ENCODE peak calls at places on chromosomes 2 and 18, in ten cellular contexts. E is CD4-positive, alpha-beta memory T cell; S is Peyer's patch; R is GM23248; V is HCT116; K is left ventricle myocardium inferior; Q is neural progenitor cell; F is stomach; U is heart left ventricle; G is tibial artery. L is an unnamed sample.

GRCh38 chr2:28360742-28361293 is 31.8 kb upstream of the FOSL2 start:
- DNase-seq in G (no peak), Q (no peak), U (peak; percentile 54), E (no peak), S (no peak), R (peak; percentile 70), K (peak; percentile 51), V (no peak), F (no peak), L (peak; percentile 69)

GRCh38 chr2:138827426-138828054 is 47.4 kb upstream of the NXPH2 start:
- DNase-seq in S (no peak), V (peak; percentile 77), F (no peak), R (peak; percentile 67), Q (peak; percentile 72), G (no peak), E (peak; percentile 38), U (no peak), K (no peak), L (peak; percentile 62)

GRCh38 chr2:47221956-47222355 is 66.8 kb upstream of the STPG4 start:
- DNase-seq in K (no peak), U (no peak), V (no peak), Q (no peak), F (no peak), R (peak; percentile 62), S (no peak), G (no peak), E (no peak), L (no peak)

GRCh38 chr2:172991036-172991435 is 84.6 kb upstream of the MAP3K20 start:
- DNase-seq in K (no peak), E (no peak), U (no peak), G (no peak), V (no peak), Q (no peak), S (no peak), F (no peak), R (no peak), L (no peak)

GRCh38 chr2:10331702-10332401 is 29.1 kb downstream of the HPCAL1 start:
- DNase-seq in R (no peak), G (peak; percentile 44), V (no peak), E (peak; percentile 85), Q (no peak), U (peak; percentile 27), S (peak; percentile 69), F (no peak), K (no peak), L (no peak)

GRCh38 chr2:63614448-63614968 is 25.7 kb downstream of the MDH1 start:
- DNase-seq in E (no peak), S (no peak), G (no peak), V (peak; percentile 43), K (no peak), F (no peak), U (no peak), R (peak; percentile 56), Q (peak; percentile 52), L (peak; percentile 51)

GRCh38 chr2:33373986-33374385 is 102.5 kb upstream of the RASGRP3 start:
- DNase-seq in F (no peak), K (no peak), G (peak; percentile 57), S (no peak), E (no peak), Q (no peak), R (peak; percentile 94), V (no peak), U (no peak), L (no peak)

GRCh38 chr2:101429453-101429852 is 42.1 kb upstream of the CREG2 start:
- DNase-seq in K (no peak), U (no peak), Q (no peak), R (no peak), G (no peak), E (no peak), F (no peak), V (no peak), S (no peak), L (no peak)

GRCh38 chr2:100812141-100812540 is 7.8 kb upstream of the NPAS2 start:
- DNase-seq in F (no peak), G (no peak), U (no peak), K (no peak), V (no peak), E (no peak), Q (no peak), R (no peak), S (no peak), L (no peak)

GRCh38 chr2:73285162-73285739 is 973 bp upstream of the FBXO41 start:
- DNase-seq in E (no peak), G (no peak), S (peak; percentile 68), R (no peak), K (no peak), Q (no peak), U (no peak), F (no peak), V (no peak), L (no peak)

GRCh38 chr2:8119782-8120551 is 561.9 kb upstream of the ID2 start:
- DNase-seq in V (no peak), R (peak; percentile 63), U (no peak), E (no peak), S (no peak), Q (peak; percentile 41), F (no peak), K (no peak), G (no peak), L (no peak)

GRCh38 chr2:64354857-64355680 is 98.9 kb upstream of the LGALSL start:
- DNase-seq in U (no peak), V (no peak), E (no peak), K (no peak), S (no peak), F (no peak), R (peak; percentile 91), Q (no peak), G (no peak), L (no peak)

GRCh38 chr2:88350641-88351601 is 101.6 kb downstream of the FOXI3 start:
- DNase-seq in Q (peak; percentile 84), V (peak; percentile 65), E (peak; percentile 60), G (peak; percentile 23), R (peak; percentile 49), U (peak; percentile 13), S (peak; percentile 44), K (peak; percentile 23), F (peak; percentile 63), L (peak; percentile 97)

GRCh38 chr2:84373391-84373790 is 85.7 kb downstream of the SUCLG1 start:
- DNase-seq in Q (no peak), K (no peak), G (no peak), V (peak; percentile 4), S (no peak), R (no peak), F (no peak), U (no peak), E (no peak), L (no peak)

GRCh38 chr18:3498705-3499451 is 48.9 kb downstream of the TGIF1 start:
- DNase-seq in K (peak; percentile 22), G (no peak), F (peak; percentile 37), U (peak; percentile 15), Q (peak; percentile 88), E (no peak), V (no peak), S (no peak), R (peak; percentile 66), L (peak; percentile 87)

GRCh38 chr18:74507120-74507881 is 11.1 kb downstream of the CNDP2 start:
- DNase-seq in F (peak; percentile 90), U (no peak), S (no peak), E (no peak), R (no peak), G (no peak), K (no peak), V (no peak), Q (no peak), L (peak; percentile 50)

DNA sequence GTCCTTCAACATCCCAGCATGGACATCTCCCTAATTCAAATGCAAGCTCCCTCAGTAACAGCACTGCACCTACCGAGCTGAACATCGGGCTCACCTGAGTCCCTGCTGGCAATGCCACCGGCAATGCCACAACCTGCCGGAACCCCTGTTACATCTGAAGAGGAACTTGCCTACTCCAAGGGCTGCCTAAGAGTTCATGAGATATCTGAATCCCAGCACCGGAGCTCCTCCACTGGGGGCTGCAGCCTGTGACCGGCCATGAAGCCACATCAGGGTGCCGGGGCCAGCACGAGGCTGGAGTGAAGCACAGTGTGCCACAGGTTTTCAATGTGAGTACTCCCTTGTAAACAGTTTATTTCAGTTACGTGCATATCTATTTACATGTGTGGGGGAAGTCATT is 152.9 kb downstream of the EIPR1 start:
- DNase-seq in V (no peak), R (no peak), E (no peak), U (no peak), Q (no peak), G (no peak), F (no peak), S (no peak), K (no peak), L (peak; percentile 31)
- H3K9me3 ChIP-seq in V (no peaks in the 10 kb centered on the region), R (no peaks in the 10 kb centered on the region), E (no peaks in the 10 kb centered on the region), U (peaks cover 9% of the 10 kb centered on the region), Q (no peaks in the 10 kb centered on the region), G (peaks cover 14% of the 10 kb centered on the region), F (peaks cover 20% of the 10 kb centered on the region), S (no peaks in the 10 kb centered on the region), K (peaks cover 40% of the 10 kb centered on the region), L (peaks cover 12% of the 10 kb centered on the region)

GRCh38 chr18:13220326-13220991 is 1.9 kb downstream of the LDLRAD4 start:
- DNase-seq in E (no peak), F (peak; percentile 45), Q (no peak), U (peak; percentile 48), S (no peak), R (no peak), K (peak; percentile 32), V (no peak), G (peak; percentile 36), L (peak; percentile 47)
- H3K27me3 ChIP-seq in E (no peaks in the 10 kb centered on the region), F (peaks cover 11% of the 10 kb centered on the region), Q (peaks cover 64% of the 10 kb centered on the region), U (no peaks in the 10 kb centered on the region), S (no peaks in the 10 kb centered on the region), R (peaks cover 68% of the 10 kb centered on the region), K (no peaks in the 10 kb centered on the region), V (peaks cover 14% of the 10 kb centered on the region), G (no peaks in the 10 kb centered on the region), L (peaks cover 28% of the 10 kb centered on the region)

DNA sequence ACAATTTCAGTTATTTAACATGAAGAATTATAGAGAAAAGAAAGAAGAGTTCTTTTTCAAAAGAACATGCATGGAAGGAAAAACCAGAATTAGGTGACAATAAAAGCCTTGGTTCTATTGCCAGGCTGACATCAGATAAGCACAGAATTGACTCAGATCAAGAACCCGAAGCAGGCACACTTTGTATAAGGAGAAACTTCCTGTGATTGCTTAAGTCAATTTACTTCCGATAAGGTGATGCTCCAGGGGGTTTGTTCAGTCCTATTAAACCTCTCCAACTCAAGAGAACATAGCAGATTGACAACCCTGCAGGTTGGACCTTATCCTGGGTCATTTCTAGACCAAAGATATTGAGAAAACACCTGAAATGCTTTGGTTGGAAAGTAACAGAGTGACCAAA is 31.4 kb downstream of the GAREM1 start:
- DNase-seq in U (no peak), S (no peak), G (no peak), K (no peak), Q (no peak), F (no peak), R (no peak), E (no peak), V (no peak), L (no peak)
- H3K9me3 ChIP-seq in U (no peaks in the 10 kb centered on the region), S (no peaks in the 10 kb centered on the region), G (no peaks in the 10 kb centered on the region), K (no peaks in the 10 kb centered on the region), Q (no peaks in the 10 kb centered on the region), F (no peaks in the 10 kb centered on the region), R (no peaks in the 10 kb centered on the region), E (no peaks in the 10 kb centered on the region), V (no peaks in the 10 kb centered on the region), L (no peaks in the 10 kb centered on the region)

DNA sequence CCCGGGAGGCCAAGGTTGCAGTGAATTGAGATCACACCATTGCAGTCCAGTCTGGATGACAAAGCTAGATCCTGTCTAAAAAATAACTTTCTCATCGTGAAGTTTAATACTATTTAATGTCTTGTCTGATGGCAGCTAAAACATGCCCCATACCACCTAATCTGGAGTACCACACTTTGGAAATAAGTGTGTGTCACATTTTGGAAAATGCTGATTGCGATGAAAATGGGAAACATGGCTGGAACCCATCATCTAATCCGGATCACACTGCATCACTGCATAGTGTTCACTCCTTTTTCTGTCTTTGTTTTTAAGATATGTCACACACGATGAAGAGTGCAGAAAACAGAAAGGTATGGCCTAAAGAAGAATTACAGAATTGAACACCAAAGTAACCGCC is 31.2 kb upstream of the ALPP start:
- DNase-seq in U (no peak), Q (no peak), F (no peak), E (no peak), K (no peak), G (no peak), R (no peak), S (no peak), V (no peak), L (no peak)
- H3K27me3 ChIP-seq in U (peaks cover 26% of the 10 kb centered on the region), Q (no peaks in the 10 kb centered on the region), F (peaks cover 30% of the 10 kb centered on the region), E (peaks cover 5% of the 10 kb centered on the region), K (peaks cover 54% of the 10 kb centered on the region), G (no peaks in the 10 kb centered on the region), R (peaks cover 51% of the 10 kb centered on the region), S (no peaks in the 10 kb centered on the region), V (no peaks in the 10 kb centered on the region), L (peaks cover 21% of the 10 kb centered on the region)